ENCODE peak calls at places on chromosomes 12 and 14, in six cellular contexts. One of them, this sample, is unnamed.

GRCh38 chr12:54357802-54358619 is 6.3 kb downstream of the GPR84 start:
- DNase-seq in trophoblast cell: no peak
- DNase-seq in IMR-90: no peak
- DNase-seq in mesenchymal stem cell: peak
- DNase-seq in neuronal stem cell: no peak
- DNase-seq in H1: no peak
- DNase-seq in this sample: peak

GRCh38 chr14:90777358-90777757 is 38.9 kb downstream of the TTC7B start:
- DNase-seq in trophoblast cell: no peak
- DNase-seq in IMR-90: no peak
- DNase-seq in mesenchymal stem cell: no peak
- DNase-seq in neuronal stem cell: no peak
- DNase-seq in H1: no peak
- DNase-seq in this sample: no peak

GRCh38 chr12:125470838-125471775 is 405.9 kb downstream of the AACS start:
- DNase-seq in trophoblast cell: no peak
- DNase-seq in IMR-90: no peak
- DNase-seq in mesenchymal stem cell: no peak
- DNase-seq in neuronal stem cell: no peak
- DNase-seq in H1: no peak
- DNase-seq in this sample: no peak

GRCh38 chr14:72966038-72966437 is 39.8 kb downstream of the DCAF4 start:
- DNase-seq in trophoblast cell: no peak
- DNase-seq in IMR-90: no peak
- DNase-seq in mesenchymal stem cell: no peak
- DNase-seq in neuronal stem cell: no peak
- DNase-seq in H1: no peak
- DNase-seq in this sample: no peak

GRCh38 chr12:25436206-25436912 is 116.7 kb downstream of the LMNTD1 start:
- DNase-seq in trophoblast cell: peak
- DNase-seq in IMR-90: peak
- DNase-seq in mesenchymal stem cell: peak
- DNase-seq in neuronal stem cell: peak
- DNase-seq in H1: no peak
- DNase-seq in this sample: peak

GRCh38 chr12:47980172-47980571 is 16.8 kb downstream of the TMEM106C start:
- DNase-seq in trophoblast cell: no peak
- DNase-seq in IMR-90: no peak
- DNase-seq in mesenchymal stem cell: no peak
- DNase-seq in neuronal stem cell: no peak
- DNase-seq in H1: no peak
- DNase-seq in this sample: no peak

GRCh38 chr12:48446372-48446771 is 26.0 kb upstream of the ANP32D start:
- DNase-seq in trophoblast cell: no peak
- DNase-seq in IMR-90: no peak
- DNase-seq in mesenchymal stem cell: no peak
- DNase-seq in neuronal stem cell: no peak
- DNase-seq in H1: no peak
- DNase-seq in this sample: peak

GRCh38 chr12:1606021-1606622 is 11.7 kb upstream of the FBXL14 start:
- DNase-seq in trophoblast cell: peak
- DNase-seq in IMR-90: peak
- DNase-seq in mesenchymal stem cell: peak
- DNase-seq in neuronal stem cell: no peak
- DNase-seq in H1: no peak
- DNase-seq in this sample: peak

GRCh38 chr14:70988452-70988851 is 81.2 kb downstream of the PCNX1 start:
- DNase-seq in trophoblast cell: no peak
- DNase-seq in IMR-90: no peak
- DNase-seq in mesenchymal stem cell: no peak
- DNase-seq in neuronal stem cell: no peak
- DNase-seq in H1: no peak
- DNase-seq in this sample: no peak

GRCh38 chr12:3231399-3231876 is 154.3 kb downstream of the TSPAN9 start:
- DNase-seq in trophoblast cell: no peak
- DNase-seq in IMR-90: no peak
- DNase-seq in mesenchymal stem cell: no peak
- DNase-seq in neuronal stem cell: peak
- DNase-seq in H1: no peak
- DNase-seq in this sample: peak

GRCh38 chr12:3431685-3432084 is 59.3 kb upstream of the PRMT8 start:
- DNase-seq in trophoblast cell: no peak
- DNase-seq in IMR-90: no peak
- DNase-seq in mesenchymal stem cell: no peak
- DNase-seq in neuronal stem cell: no peak
- DNase-seq in H1: no peak
- DNase-seq in this sample: no peak

GRCh38 chr14:37340353-37340752 is 142.6 kb downstream of the MIPOL1 start:
- DNase-seq in trophoblast cell: no peak
- DNase-seq in IMR-90: no peak
- DNase-seq in mesenchymal stem cell: no peak
- DNase-seq in neuronal stem cell: no peak
- DNase-seq in H1: no peak
- DNase-seq in this sample: peak

GRCh38 chr12:2402180-2402579 is 349.4 kb downstream of the CACNA1C start:
- DNase-seq in trophoblast cell: no peak
- DNase-seq in IMR-90: no peak
- DNase-seq in mesenchymal stem cell: no peak
- DNase-seq in neuronal stem cell: no peak
- DNase-seq in H1: no peak
- DNase-seq in this sample: no peak

GRCh38 chr14:72457641-72458040 is 436.3 kb downstream of the DPF3 start:
- DNase-seq in trophoblast cell: peak
- DNase-seq in IMR-90: peak
- DNase-seq in mesenchymal stem cell: peak
- DNase-seq in neuronal stem cell: no peak
- DNase-seq in H1: no peak
- DNase-seq in this sample: no peak

DNA sequence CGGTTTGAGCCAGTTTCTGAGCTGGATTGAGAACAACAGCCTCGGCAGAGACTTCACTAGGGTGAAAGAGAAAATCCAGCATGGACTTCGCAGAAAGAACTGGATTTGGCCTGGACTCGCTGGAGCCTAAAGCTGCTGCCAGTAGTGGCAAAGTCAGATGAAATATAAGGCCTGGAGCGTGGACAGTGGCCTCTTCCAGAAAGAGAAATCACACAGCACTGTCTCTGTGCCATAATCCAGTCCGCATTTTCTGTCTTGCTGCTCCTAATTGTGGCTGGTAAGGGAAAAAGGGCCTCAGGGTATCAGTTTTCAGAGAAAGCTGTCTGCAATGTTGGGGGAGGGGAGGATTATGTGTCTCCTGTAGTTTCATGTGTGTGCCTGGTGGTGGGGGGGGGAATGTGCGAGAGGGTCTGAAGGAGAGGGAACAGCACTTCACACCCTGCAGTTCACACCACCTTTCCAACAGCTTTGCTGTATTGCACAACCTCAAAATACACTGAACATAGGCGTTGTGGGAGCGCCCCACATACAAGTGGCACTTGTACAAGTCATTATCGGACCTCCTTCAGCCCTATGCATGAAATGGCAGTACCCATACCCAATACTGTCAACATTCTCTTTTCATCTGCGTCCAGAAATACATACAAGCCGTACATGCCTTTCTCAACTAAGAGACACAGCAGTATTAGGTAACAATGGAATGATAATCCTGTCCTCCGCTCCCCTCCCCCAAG is 107.6 kb upstream of the ATF7IP start:
- DNase-seq in trophoblast cell: peak
- DNase-seq in IMR-90: peak
- DNase-seq in mesenchymal stem cell: peak
- DNase-seq in neuronal stem cell: peak
- DNase-seq in H1: peak
- DNase-seq in this sample: peak
- H3K4ac ChIP-seq in trophoblast cell: peak
- H3K4ac ChIP-seq in IMR-90: peak
- H3K4ac ChIP-seq in mesenchymal stem cell: peak
- H3K4ac ChIP-seq in neuronal stem cell: no peak
- H3K4ac ChIP-seq in H1: peak
- H3K4ac ChIP-seq in this sample: peak

GRCh38 chr14:64952598-64953309 is 10.2 kb upstream of the GPX2 start:
- DNase-seq in trophoblast cell: no peak
- DNase-seq in IMR-90: no peak
- DNase-seq in mesenchymal stem cell: no peak
- DNase-seq in neuronal stem cell: no peak
- DNase-seq in H1: no peak
- DNase-seq in this sample: peak
- H2BK5ac ChIP-seq in trophoblast cell: no peak
- H2BK5ac ChIP-seq in IMR-90: no peak
- H2BK5ac ChIP-seq in mesenchymal stem cell: no peak
- H2BK5ac ChIP-seq in neuronal stem cell: no peak
- H2BK5ac ChIP-seq in H1: no peak
- H2BK5ac ChIP-seq in this sample: no peak

GRCh38 chr12:80698847-80699542 is 8.4 kb upstream of the MYF6 start:
- DNase-seq in trophoblast cell: no peak
- DNase-seq in IMR-90: no peak
- DNase-seq in mesenchymal stem cell: no peak
- DNase-seq in neuronal stem cell: no peak
- DNase-seq in H1: no peak
- DNase-seq in this sample: no peak
- H3K4me3 ChIP-seq in trophoblast cell: no peak
- H3K4me3 ChIP-seq in IMR-90: no peak
- H3K4me3 ChIP-seq in mesenchymal stem cell: no peak
- H3K4me3 ChIP-seq in neuronal stem cell: no peak
- H3K4me3 ChIP-seq in H1: no peak
- H3K4me3 ChIP-seq in this sample: no peak

DNA sequence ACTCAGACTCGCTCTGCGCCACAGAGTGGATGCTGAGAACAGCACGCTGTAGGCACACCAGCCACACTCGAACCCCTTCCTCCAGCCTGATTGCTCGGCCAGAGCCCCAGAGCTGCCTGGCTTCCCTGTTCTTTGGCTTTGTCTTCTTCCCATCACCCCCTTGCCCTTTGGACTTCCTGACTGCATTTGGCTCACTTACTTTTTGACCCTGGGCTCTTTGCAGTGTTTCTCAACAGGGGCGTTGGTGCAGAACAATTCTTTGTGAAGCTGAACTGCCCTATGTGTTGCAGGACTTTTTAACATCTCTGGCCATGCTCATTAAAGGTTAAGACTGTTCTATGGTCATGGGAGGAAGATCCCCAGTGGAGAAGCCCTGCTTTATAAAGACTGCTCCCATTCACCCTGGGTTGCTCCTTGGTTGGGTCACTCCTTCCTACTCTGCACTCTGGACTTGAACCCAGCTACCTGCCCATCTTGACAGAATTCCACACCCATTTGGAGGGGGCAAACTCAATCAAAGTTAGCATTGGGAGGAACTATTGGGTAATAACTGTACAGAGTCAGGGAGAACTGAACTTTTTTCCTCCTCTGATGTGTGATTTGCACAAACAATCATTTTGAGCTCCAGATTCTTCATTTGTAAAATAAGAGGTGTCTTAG is 127.7 kb upstream of the PLEKHG7 start:
- DNase-seq in trophoblast cell: no peak
- DNase-seq in IMR-90: no peak
- DNase-seq in mesenchymal stem cell: no peak
- DNase-seq in neuronal stem cell: no peak
- DNase-seq in H1: no peak
- DNase-seq in this sample: no peak
- H3K4ac ChIP-seq in trophoblast cell: no peak
- H3K4ac ChIP-seq in IMR-90: no peak
- H3K4ac ChIP-seq in mesenchymal stem cell: no peak
- H3K4ac ChIP-seq in neuronal stem cell: no peak
- H3K4ac ChIP-seq in H1: no peak
- H3K4ac ChIP-seq in this sample: no peak

GRCh38 chr14:23006544-23007419 is 3.2 kb downstream of the C14orf93 start:
- DNase-seq in trophoblast cell: peak
- DNase-seq in IMR-90: peak
- DNase-seq in mesenchymal stem cell: peak
- DNase-seq in neuronal stem cell: peak
- DNase-seq in H1: peak
- DNase-seq in this sample: peak
- H2BK5ac ChIP-seq in trophoblast cell: peak
- H2BK5ac ChIP-seq in IMR-90: peak
- H2BK5ac ChIP-seq in mesenchymal stem cell: peak
- H2BK5ac ChIP-seq in neuronal stem cell: peak
- H2BK5ac ChIP-seq in H1: peak
- H2BK5ac ChIP-seq in this sample: peak

DNA sequence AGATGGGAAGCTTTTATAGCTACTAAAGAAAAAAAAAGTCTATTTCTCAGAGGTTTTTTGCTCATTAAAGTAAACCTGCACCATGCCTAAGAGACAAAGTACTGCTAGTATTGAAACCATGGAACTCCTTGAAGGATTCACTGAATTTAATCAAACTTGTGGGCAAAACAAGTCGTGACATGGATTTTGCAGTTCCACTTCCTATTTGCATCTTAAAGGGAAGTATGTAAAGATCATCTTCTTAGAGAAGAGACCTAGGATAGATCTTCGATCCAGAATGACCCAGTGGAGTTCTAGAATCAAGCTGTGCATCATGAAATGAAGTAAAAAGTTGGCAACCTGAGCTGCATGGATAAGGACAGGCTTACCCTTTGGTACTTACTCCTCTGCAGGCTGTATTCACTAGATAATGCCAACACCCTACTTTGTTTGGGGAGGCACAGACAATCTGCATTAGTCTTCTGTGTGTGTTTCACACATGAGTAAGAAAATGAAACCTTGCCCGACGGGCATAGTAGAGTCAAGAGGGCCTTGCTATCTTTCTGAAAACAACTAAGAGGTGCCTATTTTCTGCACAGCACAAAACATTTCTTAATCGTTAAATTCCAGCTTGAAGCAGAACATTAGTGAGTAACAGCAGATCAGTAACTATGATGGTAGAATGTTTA is 1.9 kb downstream of the GNG2 start:
- DNase-seq in trophoblast cell: no peak
- DNase-seq in IMR-90: peak
- DNase-seq in mesenchymal stem cell: peak
- DNase-seq in neuronal stem cell: no peak
- DNase-seq in H1: no peak
- DNase-seq in this sample: no peak
- H3K4me3 ChIP-seq in trophoblast cell: no peak
- H3K4me3 ChIP-seq in IMR-90: peak
- H3K4me3 ChIP-seq in mesenchymal stem cell: peak
- H3K4me3 ChIP-seq in neuronal stem cell: peak
- H3K4me3 ChIP-seq in H1: no peak
- H3K4me3 ChIP-seq in this sample: no peak

DNA sequence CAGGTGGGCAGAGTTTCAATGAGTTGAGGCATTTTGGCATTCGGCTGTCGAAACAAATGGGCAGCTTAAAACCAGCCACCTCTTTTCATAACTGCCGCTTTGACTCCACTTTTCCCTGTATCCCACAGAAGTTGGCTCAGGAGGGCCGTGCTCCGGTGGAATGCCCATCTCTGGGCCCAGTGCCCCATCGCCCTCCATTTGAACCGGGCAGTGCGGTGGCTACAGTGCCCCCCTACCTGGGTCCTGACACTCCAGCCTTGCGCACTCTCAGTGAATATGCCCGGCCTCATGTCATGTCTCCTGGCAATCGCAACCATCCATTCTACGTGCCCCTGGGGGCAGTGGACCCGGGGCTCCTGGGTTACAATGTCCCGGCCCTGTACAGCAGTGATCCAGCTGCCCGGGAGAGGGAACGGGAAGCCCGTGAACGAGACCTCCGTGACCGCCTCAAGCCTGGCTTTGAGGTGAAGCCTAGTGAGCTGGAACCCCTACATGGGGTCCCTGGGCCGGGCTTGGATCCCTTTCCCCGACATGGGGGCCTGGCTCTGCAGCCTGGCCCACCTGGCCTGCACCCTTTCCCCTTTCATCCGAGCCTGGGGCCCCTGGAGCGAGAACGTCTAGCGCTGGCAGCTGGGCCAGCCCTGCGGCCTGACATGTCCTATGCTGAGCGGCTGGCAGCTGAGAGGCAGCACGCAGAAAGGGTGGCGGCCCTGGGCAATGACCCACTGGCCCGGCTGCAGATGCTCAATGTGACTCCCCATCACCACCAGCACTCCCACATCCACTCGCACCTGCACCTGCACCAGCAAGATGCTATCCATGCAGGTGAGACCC is 5.0 kb upstream of the RNU7-1 start:
- DNase-seq in trophoblast cell: no peak
- DNase-seq in IMR-90: no peak
- DNase-seq in mesenchymal stem cell: no peak
- DNase-seq in neuronal stem cell: no peak
- DNase-seq in H1: no peak
- DNase-seq in this sample: no peak
- H3K4ac ChIP-seq in trophoblast cell: peak
- H3K4ac ChIP-seq in IMR-90: no peak
- H3K4ac ChIP-seq in mesenchymal stem cell: no peak
- H3K4ac ChIP-seq in neuronal stem cell: peak
- H3K4ac ChIP-seq in H1: peak
- H3K4ac ChIP-seq in this sample: peak